ENCODE peak calls at places on chromosomes 4 and X, in six cellular contexts. X is trophoblast cell, R is IMR-90, K is H1, G is mesenchymal stem cell, M is neuronal stem cell. A is an unnamed sample.
A peak's percentile ranks its signal among the peaks of the same experiment; 100 is the strongest.

GRCh38 chr4:95204873-95205272 is 343.9 kb downstream of the UNC5C start:
- DNase-seq in X (no peak), R (no peak), K (no peak), G (no peak), M (no peak), A (no peak)

GRCh38 chr4:130124066-130124465 is 1028.1 kb downstream of the C4orf33 start:
- DNase-seq in X (no peak), R (no peak), K (no peak), G (no peak), M (no peak), A (no peak)

GRCh38 chr4:153880983-153881382 is 92.1 kb upstream of the SFRP2 start:
- DNase-seq in X (no peak), R (no peak), K (no peak), G (no peak), M (no peak), A (no peak)

GRCh38 chr4:36394352-36394903 is 113.0 kb downstream of the DTHD1 start:
- DNase-seq in X (no peak), R (no peak), K (no peak), G (no peak), M (no peak), A (no peak)

GRCh38 chr4:6776920-6777635 is 5.4 kb upstream of the KIAA0232 start:
- DNase-seq in X (peak; percentile 40), R (no peak), K (no peak), G (no peak), M (no peak), A (no peak)

GRCh38 chr4:155342142-155342541 is 34.6 kb downstream of the MAP9 start:
- DNase-seq in X (no peak), R (peak; percentile 79), K (no peak), G (peak; percentile 11), M (no peak), A (no peak)

GRCh38 chr4:112647785-112648184 is 10.8 kb downstream of the LARP7 start:
- DNase-seq in X (no peak), R (no peak), K (no peak), G (no peak), M (no peak), A (no peak)

GRCh38 chr4:77367638-77368037 is 210.6 kb downstream of the CCNG2 start:
- DNase-seq in X (no peak), R (no peak), K (no peak), G (no peak), M (no peak), A (no peak)

GRCh38 chr4:152585036-152585439 is 49.1 kb upstream of the FBXW7 start:
- DNase-seq in X (no peak), R (peak; percentile 20), K (no peak), G (peak; percentile 72), M (no peak), A (no peak)

GRCh38 chrX:50100188-50100587 is 100.6 kb downstream of the AKAP4 start:
- DNase-seq in X (no peak), R (no peak), K (no peak), G (peak; percentile 16), M (no peak), A (no peak)

GRCh38 chr4:81747242-81747930 is 275.7 kb upstream of the RASGEF1B start:
- DNase-seq in X (no peak), R (no peak), K (no peak), G (no peak), M (no peak), A (no peak)

DNA sequence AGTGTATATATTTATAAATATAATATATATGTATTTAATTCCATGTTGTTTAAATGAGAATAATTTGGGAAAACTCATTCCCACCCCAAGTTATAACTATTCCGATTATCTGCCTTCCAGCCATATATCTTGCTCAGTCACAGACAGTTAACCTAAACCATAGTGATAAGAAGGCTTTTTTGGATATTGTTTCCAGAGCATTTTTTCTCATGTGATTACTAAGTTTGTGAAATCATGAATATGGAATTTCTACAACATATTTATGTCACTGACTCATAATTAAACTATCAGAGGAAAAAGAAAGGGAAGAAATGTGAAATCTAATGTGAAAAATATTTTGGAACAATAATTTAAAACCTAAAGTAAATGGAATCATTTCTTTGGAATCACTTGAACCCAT is 1163.5 kb upstream of the PABPC4L start:
- DNase-seq in X (no peak), R (peak; percentile 67), K (no peak), G (peak; percentile 1), M (no peak), A (no peak)
- H3K14ac ChIP-seq in X (no peak overlapping the region), R (no peak overlapping the region), K (no peak overlapping the region), G (no peak overlapping the region), M (no peak overlapping the region), A (no peak overlapping the region)

GRCh38 chrX:128739539-128739938 is 687.3 kb upstream of the ACTRT1 start:
- DNase-seq in X (no peak), R (no peak), K (no peak), G (no peak), M (no peak), A (no peak)
- H3K14ac ChIP-seq in X (no peak overlapping the region), R (no peak overlapping the region), K (no peak overlapping the region), G (no peak overlapping the region), M (no peak overlapping the region), A (no peak overlapping the region)

DNA sequence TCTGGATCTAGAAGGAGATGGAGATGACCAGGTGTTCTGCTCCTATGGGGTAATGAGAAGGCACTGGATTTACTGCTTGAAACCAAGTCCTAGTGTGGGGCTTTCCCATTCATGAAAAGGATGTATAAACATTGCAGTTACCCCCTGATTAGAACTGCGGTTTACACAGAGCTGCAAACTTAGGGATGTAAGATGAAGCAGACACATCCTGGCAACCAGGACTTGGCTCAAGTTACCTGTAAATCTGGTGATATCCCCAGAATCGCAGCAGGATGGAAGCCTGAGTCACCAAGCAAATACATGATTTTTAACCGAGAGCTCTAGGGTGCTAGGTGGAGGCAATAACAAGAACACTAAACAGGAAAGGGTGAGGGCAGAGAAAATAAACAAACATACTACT is 178.6 kb upstream of the MAMLD1 start:
- DNase-seq in X (no peak), R (peak; percentile 36), K (no peak), G (no peak), M (no peak), A (no peak)
- H3K14ac ChIP-seq in X (no peak overlapping the region), R (no peak overlapping the region), K (no peak overlapping the region), G (no peak overlapping the region), M (no peak overlapping the region), A (no peak overlapping the region)

GRCh38 chr4:1080961-1081688 is 32.2 kb downstream of the RNF212 start:
- DNase-seq in X (no peak), R (peak; percentile 71), K (no peak), G (no peak), M (no peak), A (peak; percentile 46)

GRCh38 chr4:1079711-1080265 is 33.6 kb downstream of the RNF212 start:
- DNase-seq in X (no peak), R (no peak), K (no peak), G (no peak), M (no peak), A (peak; percentile 14)

GRCh38 chr4:1078490-1078889 is 34.9 kb downstream of the RNF212 start:
- DNase-seq in X (no peak), R (no peak), K (no peak), G (no peak), M (no peak), A (no peak)

GRCh38 chr4:1081689-1082040 is 31.7 kb downstream of the RNF212 start:
- DNase-seq in X (no peak), R (peak; percentile 63), K (no peak), G (peak; percentile 3), M (no peak), A (peak; percentile 20)

DNA sequence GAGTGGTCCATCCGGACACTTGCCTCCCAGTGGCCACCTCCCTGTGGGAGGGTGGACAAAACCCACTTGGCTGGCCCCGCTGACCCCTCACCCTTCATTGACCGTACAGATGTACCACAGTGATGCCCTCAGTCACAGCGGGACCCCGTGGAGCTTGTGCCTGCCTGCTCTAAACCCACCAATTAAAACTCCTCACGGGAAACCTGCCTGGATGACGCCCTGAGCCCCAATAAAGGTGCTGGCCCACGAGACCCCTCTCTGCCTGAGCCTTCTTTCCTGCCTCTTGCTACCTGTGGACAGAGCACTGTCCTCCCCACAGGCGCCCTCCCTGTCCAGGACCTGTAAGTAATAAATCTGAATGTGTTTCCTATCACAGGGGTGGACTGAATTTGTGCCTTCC is 32.9 kb downstream of the RNF212 start:
- DNase-seq in X (no peak), R (no peak), K (no peak), G (no peak), M (no peak), A (no peak)
- H3K14ac ChIP-seq in X (no peak overlapping the region), R (no peak overlapping the region), K (no peak overlapping the region), G (no peak overlapping the region), M (no peak overlapping the region), A (no peak overlapping the region)

GRCh38 chr4:43837604-43838003 is 611.0 kb downstream of the KCTD8 start:
- DNase-seq in X (no peak), R (no peak), K (no peak), G (no peak), M (no peak), A (no peak)

GRCh38 chr4:43843501-43843900 is 605.1 kb downstream of the KCTD8 start:
- DNase-seq in X (no peak), R (peak; percentile 1), K (no peak), G (no peak), M (no peak), A (no peak)

GRCh38 chr4:43837171-43837570 is 611.4 kb downstream of the KCTD8 start:
- DNase-seq in X (no peak), R (no peak), K (no peak), G (no peak), M (no peak), A (no peak)

GRCh38 chr4:43846111-43846587 is 602.5 kb downstream of the KCTD8 start:
- DNase-seq in X (no peak), R (no peak), K (no peak), G (no peak), M (no peak), A (no peak)

GRCh38 chr4:43842594-43842993 is 606.0 kb downstream of the KCTD8 start:
- DNase-seq in X (no peak), R (no peak), K (no peak), G (no peak), M (no peak), A (no peak)
- H3K14ac ChIP-seq in X (no peak overlapping the region), R (no peak overlapping the region), K (no peak overlapping the region), G (no peak overlapping the region), M (no peak overlapping the region), A (no peak overlapping the region)

A was measured in H9.